ENCODE peak calls at places on chromosome 6, in six cellular contexts. W is mesendoderm, N is IMR-90, I is neuronal stem cell, J is trophoblast cell, D is H1. Z is an unnamed sample.

GRCh38 chr6:81755536-81755935 is 3.1 kb upstream of the TENT5A start:
- DNase-seq in W (no peak), N (no peak), I (no peak), J (no peak), D (no peak), Z (no peak)

GRCh38 chr6:26438000-26438399 is 2.3 kb upstream of the BTN3A3 start:
- DNase-seq in W (no peak), N (no peak), I (no peak), J (no peak), D (no peak), Z (no peak)

GRCh38 chr6:141666187-141666586 is 466.5 kb upstream of the GJE1 start:
- DNase-seq in W (no peak), N (no peak), I (no peak), J (no peak), D (no peak), Z (no peak)

GRCh38 chr6:31702421-31702818 is 704 bp downstream of the ABHD16A start:
- DNase-seq in W (peak; percentile 76), N (no peak), I (no peak), J (peak; percentile 15), D (no peak), Z (no peak)

GRCh38 chr6:50264995-50265571 is 215.4 kb upstream of the DEFB112 start:
- DNase-seq in W (peak; percentile 57), N (no peak), I (peak; percentile 20), J (peak; percentile 42), D (no peak), Z (no peak)

GRCh38 chr6:35190306-35190705 is 23.4 kb upstream of the SCUBE3 start:
- DNase-seq in W (no peak), N (no peak), I (no peak), J (no peak), D (no peak), Z (no peak)

GRCh38 chr6:63353282-63353630 is 33.5 kb upstream of the LGSN start:
- DNase-seq in W (no peak), N (no peak), I (no peak), J (no peak), D (no peak), Z (no peak)

GRCh38 chr6:167774881-167775280 is 51.8 kb upstream of the AFDN start:
- DNase-seq in W (no peak), N (no peak), I (no peak), J (no peak), D (no peak), Z (no peak)

GRCh38 chr6:11890849-11891248 is 112.2 kb upstream of the ADTRP start:
- DNase-seq in W (no peak), N (peak; percentile 58), I (no peak), J (no peak), D (no peak), Z (no peak)

GRCh38 chr6:161091972-161092701 is 100.6 kb downstream of the MAP3K4 start:
- DNase-seq in W (no peak), N (peak; percentile 18), I (no peak), J (peak; percentile 64), D (no peak), Z (peak; percentile 46)

GRCh38 chr6:11805259-11806053 is 26.9 kb upstream of the ADTRP start:
- DNase-seq in W (peak; percentile 93), N (no peak), I (no peak), J (peak; percentile 26), D (peak; percentile 65), Z (no peak)

GRCh38 chr6:82006027-82006738 is 241.4 kb downstream of the IBTK start:
- DNase-seq in W (peak; percentile 49), N (peak; percentile 40), I (no peak), J (peak; percentile 78), D (peak; percentile 46), Z (peak; percentile 45)

GRCh38 chr6:135637701-135638100 is 140.2 kb upstream of the AHI1 start:
- DNase-seq in W (no peak), N (peak; percentile 35), I (no peak), J (no peak), D (no peak), Z (no peak)

GRCh38 chr6:2989332-2990178 is 10.1 kb upstream of the NQO2 start:
- DNase-seq in W (peak; percentile 99), N (peak; percentile 95), I (peak; percentile 96), J (peak; percentile 99), D (peak; percentile 75), Z (peak; percentile 99)

GRCh38 chr6:2990179-2990931 is 9.3 kb upstream of the NQO2 start:
- DNase-seq in W (peak; percentile 89), N (no peak), I (no peak), J (peak; percentile 41), D (no peak), Z (peak; percentile 81)

GRCh38 chr6:2986722-2987196 is 12.9 kb upstream of the NQO2 start:
- DNase-seq in W (no peak), N (peak; percentile 92), I (no peak), J (peak; percentile 3), D (no peak), Z (peak; percentile 24)

GRCh38 chr6:2988426-2989331 is 11.0 kb upstream of the NQO2 start:
- DNase-seq in W (peak; percentile 98), N (peak; percentile 95), I (peak; percentile 88), J (peak; percentile 98), D (peak; percentile 92), Z (peak; percentile 98)

DNA sequence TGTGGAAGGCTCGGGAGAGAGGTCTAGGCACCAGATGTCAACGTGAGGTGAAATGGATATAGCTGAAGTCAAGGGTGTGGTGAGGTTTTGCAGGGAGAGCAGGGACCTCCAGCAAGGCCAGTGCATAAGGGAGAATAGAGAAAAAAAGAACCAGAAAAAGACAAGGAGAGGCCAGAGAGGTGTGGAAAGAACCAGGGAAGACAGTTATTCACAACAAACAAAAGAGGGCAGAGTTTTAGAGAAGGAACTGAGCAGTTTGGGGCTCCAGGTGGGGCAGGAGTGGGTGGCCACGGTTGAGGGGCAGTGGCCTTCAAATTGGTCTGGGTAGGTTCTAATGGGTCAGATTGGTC is 11.6 kb upstream of the NQO2 start:
- DNase-seq in W (no peak), N (no peak), I (no peak), J (no peak), D (no peak), Z (no peak)
- H3K18ac ChIP-seq in W (peak overlapping the region; percentile 42), N (peak overlapping the region; percentile 30), I (peak overlapping the region; percentile 99), J (no peak overlapping the region), D (peak overlapping the region; percentile 100), Z (peak overlapping the region; percentile 75)

GRCh38 chr6:104952911-104953409 is 3.9 kb upstream of the LIN28B start:
- DNase-seq in W (peak; percentile 95), N (no peak), I (peak; percentile 58), J (peak; percentile 57), D (peak; percentile 77), Z (peak; percentile 59)
- H2BK120ac ChIP-seq in W (peak overlapping the region; percentile 54), N (no peak overlapping the region), I (no peak overlapping the region), J (peak overlapping the region; percentile 73), D (no peak overlapping the region), Z (no peak overlapping the region)

GRCh38 chr6:129692467-129692866 is 17.5 kb downstream of the ARHGAP18 start:
- DNase-seq in W (no peak), N (no peak), I (no peak), J (no peak), D (no peak), Z (no peak)
- H3K4me3 ChIP-seq in W (no peak overlapping the region), N (no peak overlapping the region), I (no peak overlapping the region), J (no peak overlapping the region), D (no peak overlapping the region), Z (no peak overlapping the region)

GRCh38 chr6:130206474-130206873 is 16.3 kb downstream of the SAMD3 start:
- DNase-seq in W (no peak), N (no peak), I (no peak), J (no peak), D (no peak), Z (no peak)

GRCh38 chr6:130203370-130203769 is 19.4 kb downstream of the SAMD3 start:
- DNase-seq in W (no peak), N (no peak), I (no peak), J (no peak), D (no peak), Z (no peak)

GRCh38 chr6:130204322-130204721 is 18.4 kb downstream of the SAMD3 start:
- DNase-seq in W (no peak), N (no peak), I (no peak), J (no peak), D (no peak), Z (no peak)

GRCh38 chr6:130198483-130199035 is 24.2 kb downstream of the SAMD3 start:
- DNase-seq in W (no peak), N (no peak), I (no peak), J (no peak), D (no peak), Z (no peak)

DNA sequence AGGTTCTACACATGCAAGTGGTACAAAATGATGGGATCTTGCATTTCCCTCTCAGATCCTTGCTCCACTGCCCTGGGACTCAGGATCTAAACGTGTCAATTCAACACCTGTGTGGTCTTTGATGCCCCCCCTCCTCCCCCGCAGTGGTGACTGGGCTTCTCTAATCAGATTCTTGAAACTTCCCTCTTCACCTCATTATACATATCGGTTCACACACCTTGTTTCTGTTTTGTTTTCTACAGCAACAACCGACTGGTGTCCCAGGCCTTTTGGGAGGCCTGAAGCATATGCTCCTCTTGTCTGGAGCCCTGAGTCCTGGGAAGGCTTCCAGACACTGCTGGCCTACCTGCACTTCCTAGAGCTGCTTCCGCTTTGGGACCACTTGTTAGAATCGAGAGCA is 20.0 kb downstream of the SAMD3 start:
- DNase-seq in W (peak; percentile 52), N (no peak), I (no peak), J (no peak), D (no peak), Z (no peak)
- H3K18ac ChIP-seq in W (no peak overlapping the region), N (no peak overlapping the region), I (no peak overlapping the region), J (no peak overlapping the region), D (peak overlapping the region; percentile 64), Z (no peak overlapping the region)

Z was measured in mesenchymal stem cell.